ENCODE peak calls at places on chromosomes 13 and 19, in nine cellular contexts. One of them, this sample, is unnamed.

GRCh38 chr13:40786568-40786996 is 2.8 kb upstream of the SLC25A15 start:
- DNase-seq in H1: no peak
- DNase-seq in IMR-90: peak
- DNase-seq in DMS153: no peak
- DNase-seq in Caco-2: no peak
- DNase-seq in SK-N-DZ: no peak
- DNase-seq in glutamatergic neuron: no peak
- DNase-seq in uterus: no peak
- DNase-seq in transverse colon: no peak
- DNase-seq in this sample: no peak

GRCh38 chr19:16446108-16447014 is 25.4 kb downstream of the EPS15L1 start:
- DNase-seq in IMR-90: peak
- DNase-seq in SK-N-DZ: no peak
- DNase-seq in Caco-2: no peak
- DNase-seq in uterus: no peak
- DNase-seq in glutamatergic neuron: no peak
- DNase-seq in transverse colon: no peak
- DNase-seq in H1: no peak
- DNase-seq in DMS153: no peak
- DNase-seq in this sample: no peak

GRCh38 chr19:39996218-39996810 is 546 bp upstream of the ZNF546 start:
- DNase-seq in SK-N-DZ: peak
- DNase-seq in glutamatergic neuron: peak
- DNase-seq in uterus: no peak
- DNase-seq in IMR-90: peak
- DNase-seq in H1: no peak
- DNase-seq in transverse colon: peak
- DNase-seq in DMS153: no peak
- DNase-seq in Caco-2: no peak
- DNase-seq in this sample: peak

GRCh38 chr13:109672545-109672944 is 113.8 kb downstream of the IRS2 start:
- DNase-seq in H1: no peak
- DNase-seq in IMR-90: peak
- DNase-seq in transverse colon: no peak
- DNase-seq in Caco-2: no peak
- DNase-seq in uterus: no peak
- DNase-seq in SK-N-DZ: no peak
- DNase-seq in glutamatergic neuron: no peak
- DNase-seq in DMS153: no peak
- DNase-seq in this sample: no peak

GRCh38 chr19:7191946-7192691 is 102.1 kb downstream of the INSR start:
- DNase-seq in transverse colon: peak
- DNase-seq in IMR-90: no peak
- DNase-seq in DMS153: no peak
- DNase-seq in uterus: no peak
- DNase-seq in H1: no peak
- DNase-seq in SK-N-DZ: no peak
- DNase-seq in Caco-2: no peak
- DNase-seq in glutamatergic neuron: no peak
- DNase-seq in this sample: no peak

GRCh38 chr13:111232191-111232590 is 88.3 kb upstream of the TEX29 start:
- DNase-seq in Caco-2: no peak
- DNase-seq in DMS153: no peak
- DNase-seq in transverse colon: no peak
- DNase-seq in glutamatergic neuron: no peak
- DNase-seq in IMR-90: no peak
- DNase-seq in H1: no peak
- DNase-seq in uterus: no peak
- DNase-seq in SK-N-DZ: no peak
- DNase-seq in this sample: peak

GRCh38 chr13:44313674-44314073 is 60.0 kb upstream of the SERP2 start:
- DNase-seq in uterus: no peak
- DNase-seq in IMR-90: peak
- DNase-seq in transverse colon: no peak
- DNase-seq in DMS153: no peak
- DNase-seq in glutamatergic neuron: no peak
- DNase-seq in Caco-2: no peak
- DNase-seq in H1: no peak
- DNase-seq in SK-N-DZ: no peak
- DNase-seq in this sample: no peak

GRCh38 chr19:35712910-35713845 is 4.6 kb upstream of the KMT2B start:
- DNase-seq in glutamatergic neuron: no peak
- DNase-seq in SK-N-DZ: no peak
- DNase-seq in Caco-2: no peak
- DNase-seq in transverse colon: peak
- DNase-seq in H1: no peak
- DNase-seq in uterus: no peak
- DNase-seq in IMR-90: no peak
- DNase-seq in DMS153: no peak
- DNase-seq in this sample: no peak

GRCh38 chr13:19156013-19156825 is 25.4 kb downstream of the TUBA3C start:
- DNase-seq in DMS153: no peak
- DNase-seq in glutamatergic neuron: no peak
- DNase-seq in uterus: no peak
- DNase-seq in H1: no peak
- DNase-seq in transverse colon: no peak
- DNase-seq in Caco-2: peak
- DNase-seq in IMR-90: no peak
- DNase-seq in SK-N-DZ: no peak
- DNase-seq in this sample: no peak

GRCh38 chr19:4455742-4456565 is 1.6 kb downstream of the UBXN6 start:
- DNase-seq in Caco-2: no peak
- DNase-seq in SK-N-DZ: no peak
- DNase-seq in glutamatergic neuron: peak
- DNase-seq in uterus: peak
- DNase-seq in IMR-90: peak
- DNase-seq in DMS153: no peak
- DNase-seq in transverse colon: peak
- DNase-seq in H1: no peak
- DNase-seq in this sample: no peak

GRCh38 chr19:48480151-48480475 is 10.9 kb downstream of the CYTH2 start:
- DNase-seq in transverse colon: peak
- DNase-seq in IMR-90: no peak
- DNase-seq in DMS153: no peak
- DNase-seq in Caco-2: no peak
- DNase-seq in H1: no peak
- DNase-seq in uterus: peak
- DNase-seq in glutamatergic neuron: no peak
- DNase-seq in SK-N-DZ: no peak
- DNase-seq in this sample: no peak

GRCh38 chr19:55212447-55212846 is 3.1 kb upstream of the PTPRH start:
- DNase-seq in IMR-90: no peak
- DNase-seq in glutamatergic neuron: peak
- DNase-seq in uterus: no peak
- DNase-seq in H1: no peak
- DNase-seq in transverse colon: peak
- DNase-seq in Caco-2: peak
- DNase-seq in SK-N-DZ: no peak
- DNase-seq in DMS153: peak
- DNase-seq in this sample: peak

GRCh38 chr19:15551183-15552004 is 43.1 kb downstream of the CYP4F22 start:
- DNase-seq in DMS153: peak
- DNase-seq in SK-N-DZ: peak
- DNase-seq in H1: no peak
- DNase-seq in IMR-90: no peak
- DNase-seq in glutamatergic neuron: peak
- DNase-seq in uterus: peak
- DNase-seq in transverse colon: peak
- DNase-seq in Caco-2: peak
- DNase-seq in this sample: peak

GRCh38 chr19:18157465-18158063 is 4.6 kb downstream of the PIK3R2 start:
- DNase-seq in uterus: no peak
- DNase-seq in DMS153: peak
- DNase-seq in IMR-90: no peak
- DNase-seq in transverse colon: no peak
- DNase-seq in Caco-2: no peak
- DNase-seq in H1: no peak
- DNase-seq in SK-N-DZ: peak
- DNase-seq in glutamatergic neuron: peak
- DNase-seq in this sample: peak

GRCh38 chr19:54158812-54159351 is 639 bp downstream of the LENG1 start:
- DNase-seq in SK-N-DZ: no peak
- DNase-seq in IMR-90: peak
- DNase-seq in transverse colon: no peak
- DNase-seq in uterus: no peak
- DNase-seq in DMS153: no peak
- DNase-seq in H1: no peak
- DNase-seq in glutamatergic neuron: no peak
- DNase-seq in Caco-2: no peak
- DNase-seq in this sample: no peak

GRCh38 chr13:99658266-99658991 is 157.2 kb downstream of the TM9SF2 start:
- DNase-seq in SK-N-DZ: peak
- DNase-seq in uterus: peak
- DNase-seq in IMR-90: peak
- DNase-seq in glutamatergic neuron: peak
- DNase-seq in transverse colon: peak
- DNase-seq in H1: no peak
- DNase-seq in Caco-2: no peak
- DNase-seq in DMS153: peak
- DNase-seq in this sample: peak

GRCh38 chr19:7326105-7326877 is 22.4 kb upstream of the ARHGEF18 start:
- DNase-seq in DMS153: no peak
- DNase-seq in transverse colon: peak
- DNase-seq in glutamatergic neuron: no peak
- DNase-seq in SK-N-DZ: no peak
- DNase-seq in H1: peak
- DNase-seq in IMR-90: no peak
- DNase-seq in uterus: no peak
- DNase-seq in Caco-2: no peak
- DNase-seq in this sample: no peak

GRCh38 chr13:41145136-41145908 is 12.7 kb upstream of the KBTBD6 start:
- DNase-seq in uterus: no peak
- DNase-seq in transverse colon: no peak
- DNase-seq in DMS153: no peak
- DNase-seq in H1: no peak
- DNase-seq in SK-N-DZ: no peak
- DNase-seq in glutamatergic neuron: no peak
- DNase-seq in Caco-2: no peak
- DNase-seq in IMR-90: peak
- DNase-seq in this sample: no peak

GRCh38 chr13:72290962-72291681 is 424.1 kb upstream of the DACH1 start:
- DNase-seq in DMS153: no peak
- DNase-seq in glutamatergic neuron: no peak
- DNase-seq in uterus: no peak
- DNase-seq in SK-N-DZ: no peak
- DNase-seq in IMR-90: no peak
- DNase-seq in H1: peak
- DNase-seq in transverse colon: no peak
- DNase-seq in Caco-2: no peak
- DNase-seq in this sample: no peak

GRCh38 chr19:58491393-58491792 is 15.2 kb downstream of the ZNF446 start:
- DNase-seq in glutamatergic neuron: no peak
- DNase-seq in uterus: no peak
- DNase-seq in DMS153: no peak
- DNase-seq in IMR-90: no peak
- DNase-seq in Caco-2: no peak
- DNase-seq in SK-N-DZ: no peak
- DNase-seq in transverse colon: no peak
- DNase-seq in H1: no peak
- DNase-seq in this sample: no peak

GRCh38 chr19:14405758-14406644 is 13.1 kb downstream of the DDX39A start:
- DNase-seq in SK-N-DZ: peak
- DNase-seq in uterus: peak
- DNase-seq in IMR-90: peak
- DNase-seq in glutamatergic neuron: peak
- DNase-seq in transverse colon: peak
- DNase-seq in DMS153: peak
- DNase-seq in H1: peak
- DNase-seq in Caco-2: peak
- DNase-seq in this sample: peak

GRCh38 chr19:7597689-7598088 is 2.0 kb downstream of the CAMSAP3 start:
- DNase-seq in DMS153: no peak
- DNase-seq in SK-N-DZ: no peak
- DNase-seq in IMR-90: no peak
- DNase-seq in uterus: no peak
- DNase-seq in transverse colon: no peak
- DNase-seq in glutamatergic neuron: no peak
- DNase-seq in Caco-2: no peak
- DNase-seq in H1: no peak
- DNase-seq in this sample: no peak

GRCh38 chr19:28424041-28424440 is 788.9 kb downstream of the UQCRFS1 start:
- DNase-seq in glutamatergic neuron: no peak
- DNase-seq in SK-N-DZ: no peak
- DNase-seq in IMR-90: no peak
- DNase-seq in H1: peak
- DNase-seq in transverse colon: no peak
- DNase-seq in Caco-2: no peak
- DNase-seq in uterus: no peak
- DNase-seq in DMS153: no peak
- DNase-seq in this sample: no peak

GRCh38 chr19:19459707-19460251 is 54.3 kb downstream of the GATAD2A start:
- DNase-seq in transverse colon: peak
- DNase-seq in glutamatergic neuron: no peak
- DNase-seq in DMS153: no peak
- DNase-seq in H1: no peak
- DNase-seq in IMR-90: peak
- DNase-seq in SK-N-DZ: no peak
- DNase-seq in uterus: no peak
- DNase-seq in Caco-2: no peak
- DNase-seq in this sample: no peak

GRCh38 chr13:70874646-70875045 is 766.4 kb upstream of the KLHL1 start:
- DNase-seq in SK-N-DZ: no peak
- DNase-seq in DMS153: no peak
- DNase-seq in H1: no peak
- DNase-seq in IMR-90: no peak
- DNase-seq in transverse colon: no peak
- DNase-seq in uterus: no peak
- DNase-seq in glutamatergic neuron: no peak
- DNase-seq in Caco-2: no peak
- DNase-seq in this sample: no peak

GRCh38 chr19:45408830-45409593 is 2.6 kb downstream of the POLR1G start:
- DNase-seq in H1: no peak
- DNase-seq in uterus: no peak
- DNase-seq in transverse colon: no peak
- DNase-seq in glutamatergic neuron: no peak
- DNase-seq in DMS153: no peak
- DNase-seq in Caco-2: no peak
- DNase-seq in IMR-90: no peak
- DNase-seq in SK-N-DZ: no peak
- DNase-seq in this sample: no peak

GRCh38 chr13:97810152-97810551 is 143.3 kb upstream of the IPO5 start:
- DNase-seq in transverse colon: no peak
- DNase-seq in Caco-2: no peak
- DNase-seq in SK-N-DZ: no peak
- DNase-seq in DMS153: peak
- DNase-seq in IMR-90: peak
- DNase-seq in uterus: no peak
- DNase-seq in H1: no peak
- DNase-seq in glutamatergic neuron: no peak
- DNase-seq in this sample: no peak

GRCh38 chr13:94162289-94162688 is 317.2 kb downstream of the DCT start:
- DNase-seq in H1: no peak
- DNase-seq in IMR-90: no peak
- DNase-seq in DMS153: no peak
- DNase-seq in transverse colon: no peak
- DNase-seq in uterus: no peak
- DNase-seq in SK-N-DZ: no peak
- DNase-seq in glutamatergic neuron: no peak
- DNase-seq in Caco-2: no peak
- DNase-seq in this sample: no peak